ENCODE peak calls at places on chromosome 9, in ten cellular contexts. S, W, E, P, U, I, L, N, A and B are unnamed samples.

GRCh38 chr9:95494416-95495371 is 22.1 kb downstream of the PTCH1 start:
- DNase-seq in S (peak; percentile 82), W (no peak), L (no peak), N (peak; percentile 72), P (no peak), U (peak; percentile 85), A (peak; percentile 70), I (no peak), E (peak; percentile 43), B (peak; percentile 72)

GRCh38 chr9:136615631-136616306 is 46.9 kb upstream of the EGFL7 start:
- DNase-seq in L (no peak), E (no peak), P (no peak), I (no peak), W (no peak), N (peak; percentile 5), S (no peak), A (no peak), U (no peak), B (no peak)

GRCh38 chr9:116765009-116765408 is 77.9 kb downstream of the TRIM32 start:
- DNase-seq in S (no peak), I (no peak), A (no peak), P (no peak), N (no peak), U (no peak), W (no peak), L (no peak), E (no peak), B (no peak)

GRCh38 chr9:5389109-5389732 is 48.5 kb downstream of the PLGRKT start:
- DNase-seq in A (no peak), P (peak; percentile 26), N (peak; percentile 92), S (no peak), E (no peak), W (no peak), L (no peak), I (no peak), U (peak; percentile 46), B (peak; percentile 20)

GRCh38 chr9:14846871-14847311 is 63.3 kb downstream of the FREM1 start:
- DNase-seq in P (no peak), W (peak; percentile 27), I (no peak), A (peak; percentile 92), N (peak; percentile 20), E (peak; percentile 14), U (peak; percentile 79), L (peak; percentile 35), S (peak; percentile 56), B (peak; percentile 25)

GRCh38 chr9:121670447-121670846 is 19.0 kb downstream of the DAB2IP start:
- DNase-seq in W (peak; percentile 79), E (peak; percentile 82), N (peak; percentile 83), A (no peak), L (peak; percentile 69), S (no peak), I (peak; percentile 39), U (no peak), P (no peak), B (no peak)

GRCh38 chr9:99197124-99197630 is 24.6 kb downstream of the ALG2 start:
- DNase-seq in I (no peak), A (no peak), S (no peak), E (no peak), W (no peak), N (no peak), L (no peak), U (no peak), P (no peak), B (no peak)

GRCh38 chr9:121550569-121551512 is 51.2 kb upstream of the GGTA1 start:
- DNase-seq in N (peak; percentile 47), A (peak; percentile 88), I (peak; percentile 61), S (peak; percentile 80), U (peak; percentile 86), E (peak; percentile 78), P (no peak), W (peak; percentile 78), L (peak; percentile 82), B (peak; percentile 69)

GRCh38 chr9:121133104-121133816 is 58.5 kb downstream of the CNTRL start:
- DNase-seq in A (peak; percentile 66), L (no peak), U (no peak), W (no peak), P (no peak), E (peak; percentile 51), N (no peak), S (peak; percentile 56), I (no peak), B (no peak)

GRCh38 chr9:83024501-83025125 is 38.3 kb downstream of the RASEF start:
- DNase-seq in I (no peak), S (no peak), P (no peak), U (no peak), N (peak; percentile 50), W (no peak), L (no peak), E (no peak), A (no peak), B (no peak)

GRCh38 chr9:90078988-90079457 is 474.2 kb downstream of the GADD45G start:
- DNase-seq in A (no peak), P (no peak), S (no peak), E (no peak), N (no peak), L (no peak), I (no peak), W (no peak), U (no peak), B (peak; percentile 31)

GRCh38 chr9:87714819-87715218 is 11.1 kb upstream of the CTSL start:
- DNase-seq in S (peak; percentile 28), U (peak; percentile 75), E (peak; percentile 72), I (peak; percentile 63), A (no peak), L (peak; percentile 80), P (no peak), N (peak; percentile 79), W (peak; percentile 62), B (no peak)

GRCh38 chr9:90665072-90665471 is 22.4 kb upstream of the DIRAS2 start:
- DNase-seq in E (no peak), U (no peak), S (no peak), P (no peak), A (peak; percentile 58), I (no peak), W (no peak), L (no peak), N (no peak), B (no peak)

GRCh38 chr9:123063172-123063508 is 29.7 kb downstream of the GPR21 start:
- DNase-seq in U (no peak), L (no peak), S (no peak), I (no peak), A (no peak), E (no peak), N (peak; percentile 61), W (no peak), P (no peak), B (no peak)

GRCh38 chr9:99660191-99660636 is 161.5 kb upstream of the NR4A3 start:
- DNase-seq in P (no peak), A (no peak), L (no peak), N (no peak), S (no peak), I (no peak), W (peak; percentile 21), E (no peak), U (no peak), B (peak; percentile 80)

GRCh38 chr9:135905380-135906282 is 1.7 kb downstream of the CAMSAP1 start:
- DNase-seq in L (no peak), E (no peak), N (no peak), S (peak; percentile 16), U (no peak), A (no peak), P (no peak), I (peak; percentile 82), W (no peak), B (no peak)

GRCh38 chr9:110192531-110193326 is 15.2 kb downstream of the C9orf152 start:
- DNase-seq in L (peak; percentile 70), E (no peak), N (peak; percentile 88), A (no peak), U (no peak), P (no peak), S (no peak), W (peak; percentile 54), I (peak; percentile 86), B (no peak)

GRCh38 chr9:76369583-76369982 is 24.6 kb downstream of the RFK start:
- DNase-seq in I (peak; percentile 88), S (peak; percentile 49), U (no peak), A (peak; percentile 5), W (no peak), E (peak; percentile 80), N (peak; percentile 86), L (no peak), P (no peak), B (peak; percentile 43)

GRCh38 chr9:126916909-126917308 is 2.3 kb downstream of the RALGPS1 start:
- DNase-seq in A (peak; percentile 58), S (no peak), U (peak; percentile 34), W (no peak), E (no peak), I (no peak), L (no peak), N (no peak), P (no peak), B (no peak)
- TF ChIP-seq CTCF in A (peak; percentile 47), S (no peak), U (peak; percentile 38), W (no peak), E (no peak), I (no peak), L (no peak), N (no peak), P (no peak), B (peak; percentile 28)

GRCh38 chr9:31359071-31359470 is 1025.4 kb upstream of the ACO1 start:
- DNase-seq in I (no peak), P (no peak), L (no peak), U (no peak), E (no peak), A (no peak), W (no peak), N (no peak), S (no peak), B (no peak)
- H3K27me3 ChIP-seq in I (no peaks in the 10 kb centered on the region), P (no peaks in the 10 kb centered on the region), L (no peaks in the 10 kb centered on the region), U (no peaks in the 10 kb centered on the region), E (no peaks in the 10 kb centered on the region), A (no peaks in the 10 kb centered on the region), W (no peaks in the 10 kb centered on the region), N (no peaks in the 10 kb centered on the region), S (no peaks in the 10 kb centered on the region), B (no peaks in the 10 kb centered on the region)

GRCh38 chr9:127418037-127418471 is 6.1 kb upstream of the ZNF79 start:
- DNase-seq in E (no peak), U (peak; percentile 59), L (no peak), P (no peak), I (no peak), N (no peak), W (no peak), A (peak; percentile 92), S (no peak), B (no peak)
- TF ChIP-seq CTCF in E (no peak), U (peak; percentile 50), L (no peak), P (peak; percentile 6), I (peak; percentile 49), N (no peak), W (peak; percentile 14), A (peak; percentile 51), S (no peak), B (peak; percentile 38)

DNA sequence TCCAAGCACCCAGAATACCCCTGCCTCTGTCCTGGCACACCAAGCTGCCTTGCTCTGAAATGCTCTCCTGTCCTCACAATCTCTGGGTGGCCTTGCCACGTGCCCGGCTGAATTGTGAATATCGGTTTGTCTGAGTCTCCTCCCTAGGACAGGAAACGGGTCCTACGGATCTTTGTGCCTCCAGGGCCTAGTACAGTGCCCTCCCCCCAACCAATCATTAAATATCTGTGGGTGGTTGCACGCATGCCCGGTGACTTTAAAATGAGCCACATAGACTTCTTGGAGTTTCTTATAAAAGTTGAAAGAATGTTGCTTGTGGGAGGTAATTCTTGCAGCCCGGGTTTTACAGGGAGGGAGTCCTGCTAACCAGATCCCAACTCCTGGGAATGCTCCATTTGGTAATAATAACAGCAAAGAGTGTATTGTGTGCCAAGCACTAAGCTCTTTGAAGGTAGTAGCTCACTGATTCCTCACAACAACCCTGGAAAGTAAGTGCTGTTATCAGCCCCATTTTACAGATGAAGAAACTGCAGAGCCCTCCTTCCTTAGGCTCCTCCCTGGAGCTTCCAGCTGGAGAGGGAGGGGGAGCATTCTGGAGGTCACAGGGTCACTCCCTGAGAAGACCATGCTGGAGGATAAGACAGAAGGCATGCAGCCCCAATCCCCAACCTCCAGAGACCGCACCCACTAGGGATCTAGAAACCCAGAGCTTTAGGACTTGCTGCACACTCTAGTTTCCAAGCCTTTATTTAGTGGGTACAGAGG is 23.4 kb downstream of the URM1 start:
- DNase-seq in L (no peak), E (no peak), P (no peak), N (no peak), U (peak; percentile 37), I (no peak), A (no peak), S (no peak), W (no peak), B (no peak)
- H3K27me3 ChIP-seq in L (no peaks in the 10 kb centered on the region), E (no peaks in the 10 kb centered on the region), P (peaks cover 16% of the 10 kb centered on the region), N (peaks cover 12% of the 10 kb centered on the region), U (no peaks in the 10 kb centered on the region), I (no peaks in the 10 kb centered on the region), A (peaks cover 100% of the 10 kb centered on the region), S (peaks cover 35% of the 10 kb centered on the region), W (no peaks in the 10 kb centered on the region), B (no peaks in the 10 kb centered on the region)